ENCODE peak calls at places on chromosome X, in ten cellular contexts. W is cardiac septum; O is sciatic nerve; J is spleen; A is stimulated activated CD8-positive, alpha-beta memory T cell treated with anti-CD3 and anti-CD28 coated beads, Interleukin-2, amount 100 ng/mL, for 1 hour; X is stimulated activated CD4-positive, alpha-beta T cell treated with anti-CD3 and anti-CD28 coated beads, Interleukin-4, amount 100 ng/mL, for 4 hours; K is CD4-positive, alpha-beta T cell; B is GM12865; L is neural crest cell; P is NCI-H1092. E is an unnamed sample.

GRCh38 chrX:54482839-54483593 is 13.0 kb downstream of the FGD1 start:
- DNase-seq in O (no peak), P (no peak), A (no peak), X (no peak), L (no peak), W (no peak), B (no peak), J (no peak), K (no peak), E (no peak)

GRCh38 chrX:154516655-154517100 is 646 bp upstream of the FAM3A start:
- DNase-seq in J (no peak), P (no peak), L (no peak), K (no peak), O (no peak), X (no peak), B (no peak), W (no peak), A (no peak), E (no peak)

GRCh38 chrX:46649421-46650260 is 76.1 kb downstream of the CHST7 start:
- DNase-seq in W (peak; percentile 84), K (no peak), P (peak; percentile 48), J (no peak), X (no peak), O (no peak), B (peak; percentile 13), A (no peak), L (no peak), E (no peak)

GRCh38 chrX:10620121-10620699 is at the start of gene MID1:
- DNase-seq in B (peak; percentile 5), K (no peak), X (no peak), P (peak; percentile 53), A (no peak), O (peak; percentile 80), L (peak; percentile 46), J (peak; percentile 71), W (no peak), E (no peak)

GRCh38 chrX:53795583-53795982 is 109.1 kb upstream of the HUWE1 start:
- DNase-seq in B (no peak), P (no peak), K (no peak), O (no peak), L (no peak), J (no peak), A (no peak), W (no peak), X (no peak), E (no peak)

GRCh38 chrX:17435476-17435875 is 60.5 kb downstream of the NHS start:
- DNase-seq in W (no peak), P (no peak), B (no peak), K (no peak), J (no peak), X (no peak), A (no peak), O (no peak), L (no peak), E (no peak)

GRCh38 chrX:28649541-28649940 is 62.3 kb downstream of the IL1RAPL1 start:
- DNase-seq in A (no peak), X (no peak), J (no peak), K (no peak), L (no peak), P (no peak), W (no peak), O (no peak), B (no peak), E (no peak)

GRCh38 chrX:68658530-68658929 is 11.1 kb downstream of the STARD8 start:
- DNase-seq in A (no peak), J (no peak), W (no peak), O (no peak), L (no peak), B (no peak), X (no peak), K (no peak), P (no peak), E (no peak)

GRCh38 chrX:8591526-8591925 is 126.9 kb downstream of the VCX3B start:
- DNase-seq in P (no peak), X (no peak), O (no peak), J (no peak), B (no peak), K (no peak), W (no peak), A (no peak), L (no peak), E (no peak)

GRCh38 chrX:77617206-77617605 is 168.8 kb downstream of the ATRX start:
- DNase-seq in O (no peak), L (no peak), K (no peak), A (no peak), P (no peak), B (no peak), J (no peak), W (no peak), X (no peak), E (no peak)

GRCh38 chrX:148871422-148872152 is 371.2 kb downstream of the AFF2 start:
- DNase-seq in L (no peak), B (no peak), J (no peak), X (no peak), W (no peak), A (no peak), P (no peak), O (no peak), K (no peak), E (no peak)

GRCh38 chrX:50204364-50204899 is at the start of gene CCNB3:
- DNase-seq in X (peak; percentile 59), A (peak; percentile 37), B (peak; percentile 84), W (no peak), L (peak; percentile 50), O (peak; percentile 77), P (peak; percentile 49), K (peak; percentile 67), J (peak; percentile 89), E (peak; percentile 52)

GRCh38 chrX:143642426-143642825 is 6.5 kb upstream of the SLITRK4 start:
- DNase-seq in K (no peak), J (no peak), P (no peak), L (no peak), O (no peak), X (no peak), W (no peak), B (no peak), A (no peak), E (no peak)

E was measured in T-helper 9 cell.